ENCODE peak calls at places on chromosomes 3 and 15, in ten cellular contexts. M, L, A, G, D, U, C, B, N and J are unnamed samples.

GRCh38 chr3:140843656-140844055 is 98.0 kb upstream of the SLC25A36 start:
- DNase-seq in G (no peak), U (no peak), M (no peak), C (no peak), B (no peak), L (no peak), N (no peak), A (no peak), D (no peak), J (no peak)

GRCh38 chr3:42936157-42936981 is 30.4 kb downstream of the ZNF662 start:
- DNase-seq in U (no peak), C (no peak), D (no peak), L (no peak), B (no peak), N (no peak), A (peak), M (peak), G (no peak), J (peak)

GRCh38 chr3:126008219-126008618 is 39.2 kb downstream of the ROPN1B start:
- DNase-seq in G (no peak), M (no peak), L (no peak), A (no peak), N (no peak), D (no peak), B (no peak), U (no peak), C (no peak), J (no peak)

GRCh38 chr3:60160792-60161175 is 1090.5 kb downstream of the FHIT start:
- DNase-seq in N (no peak), C (no peak), D (no peak), B (no peak), L (no peak), G (no peak), M (no peak), U (no peak), A (no peak), J (no peak)

GRCh38 chr3:98968347-98968746 is 66.9 kb upstream of the DCBLD2 start:
- DNase-seq in D (no peak), G (no peak), L (no peak), A (no peak), C (no peak), U (no peak), N (no peak), M (no peak), B (no peak), J (no peak)

GRCh38 chr3:61535826-61536225 is 25.5 kb upstream of the PTPRG start:
- DNase-seq in B (no peak), D (no peak), N (no peak), M (no peak), A (no peak), L (no peak), U (no peak), G (no peak), C (no peak), J (no peak)

GRCh38 chr15:87896926-87897325 is 359.6 kb downstream of the NTRK3 start:
- DNase-seq in L (no peak), U (no peak), N (no peak), M (no peak), C (no peak), G (no peak), A (no peak), B (no peak), D (no peak), J (no peak)

GRCh38 chr3:49523756-49524747 is 30.2 kb upstream of the BSN start:
- DNase-seq in L (no peak), A (no peak), U (no peak), B (no peak), C (no peak), M (no peak), N (no peak), D (no peak), G (no peak), J (no peak)

GRCh38 chr3:17313746-17314145 is 428.7 kb downstream of the TBC1D5 start:
- DNase-seq in L (no peak), D (no peak), G (no peak), B (no peak), C (no peak), A (no peak), U (no peak), N (no peak), M (no peak), J (no peak)

GRCh38 chr3:6047016-6047415 is 813.9 kb upstream of the GRM7 start:
- DNase-seq in M (no peak), N (no peak), G (no peak), C (no peak), D (no peak), A (no peak), L (no peak), B (no peak), U (no peak), J (no peak)

GRCh38 chr3:128491071-128491899 is 1.7 kb downstream of the GATA2 start:
- DNase-seq in A (no peak), D (no peak), G (no peak), M (no peak), C (no peak), L (peak), B (no peak), U (no peak), N (no peak), J (no peak)

GRCh38 chr3:188092648-188093047 is 61.3 kb upstream of the LPP start:
- DNase-seq in M (no peak), B (no peak), G (no peak), U (no peak), D (no peak), C (no peak), N (no peak), L (no peak), A (no peak), J (peak)

GRCh38 chr3:195889843-195890407 is 18.4 kb downstream of the TNK2 start:
- DNase-seq in A (peak), B (no peak), G (no peak), L (no peak), M (no peak), D (no peak), N (no peak), C (no peak), U (no peak), J (no peak)

GRCh38 chr3:133804896-133805295 is 719 bp upstream of the SRPRB start:
- DNase-seq in L (peak), G (no peak), N (no peak), U (no peak), C (no peak), B (peak), A (no peak), D (no peak), M (no peak), J (no peak)

GRCh38 chr3:116103868-116104530 is 341.3 kb downstream of the LSAMP start:
- DNase-seq in U (no peak), D (no peak), G (no peak), A (no peak), M (no peak), B (no peak), N (no peak), C (no peak), L (no peak), J (no peak)

DNA sequence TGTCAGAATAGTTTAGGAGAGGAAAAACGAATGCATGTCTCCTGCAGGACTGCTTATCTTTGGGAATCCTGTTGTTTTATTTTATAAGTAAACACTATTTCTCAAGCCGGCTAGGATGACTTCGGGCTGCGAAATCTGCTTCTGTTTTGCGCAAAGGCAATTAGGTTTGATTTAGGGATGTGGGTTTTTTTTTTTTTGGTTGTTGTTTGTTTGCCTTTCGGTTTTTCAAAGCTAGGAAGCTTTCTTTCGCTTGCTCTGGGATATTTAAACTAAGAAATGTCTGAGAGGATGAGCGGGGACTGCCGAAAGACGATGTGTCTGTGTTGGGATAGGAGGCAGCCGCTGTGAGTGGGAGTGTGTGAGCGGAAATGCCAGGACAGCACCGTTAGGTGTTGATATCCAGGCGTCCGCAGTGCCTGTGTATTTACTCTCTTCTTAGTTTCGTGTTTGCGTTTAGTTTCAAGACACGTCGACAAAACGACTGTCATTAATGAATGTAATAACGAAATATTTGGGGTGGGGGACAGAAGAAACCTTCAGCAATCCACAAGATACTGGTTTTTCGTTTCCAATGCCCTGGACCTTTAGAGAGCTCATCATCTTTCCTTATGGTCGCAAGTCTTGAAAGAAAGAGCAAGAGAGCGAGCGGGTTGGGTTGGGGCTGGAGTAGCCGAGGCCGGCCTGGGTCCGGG is 620 bp downstream of the ISL2 start:
- DNase-seq in B (no peak), M (no peak), C (no peak), N (peak), L (peak), D (no peak), A (peak), G (no peak), U (peak), J (peak)
- H3K4me3 ChIP-seq in B (no peak), M (no peak), C (peak), N (peak), L (peak), D (no peak), A (peak), G (peak), U (peak), J (peak)

GRCh38 chr3:29346828-29347227 is 66.0 kb downstream of the RBMS3 start:
- DNase-seq in D (no peak), A (peak), N (no peak), C (no peak), L (no peak), G (no peak), U (no peak), B (no peak), M (peak), J (peak)

GRCh38 chr3:29348311-29348710 is 67.4 kb downstream of the RBMS3 start:
- DNase-seq in M (no peak), B (no peak), A (no peak), N (no peak), L (no peak), G (no peak), D (no peak), U (no peak), C (no peak), J (no peak)

GRCh38 chr3:29347412-29347811 is 66.5 kb downstream of the RBMS3 start:
- DNase-seq in N (no peak), D (no peak), B (no peak), M (no peak), G (no peak), L (no peak), C (no peak), A (no peak), U (no peak), J (no peak)

GRCh38 chr3:29345923-29346322 is 65.1 kb downstream of the RBMS3 start:
- DNase-seq in L (no peak), U (no peak), C (no peak), D (no peak), G (no peak), A (peak), M (no peak), N (no peak), B (no peak), J (no peak)

DNA sequence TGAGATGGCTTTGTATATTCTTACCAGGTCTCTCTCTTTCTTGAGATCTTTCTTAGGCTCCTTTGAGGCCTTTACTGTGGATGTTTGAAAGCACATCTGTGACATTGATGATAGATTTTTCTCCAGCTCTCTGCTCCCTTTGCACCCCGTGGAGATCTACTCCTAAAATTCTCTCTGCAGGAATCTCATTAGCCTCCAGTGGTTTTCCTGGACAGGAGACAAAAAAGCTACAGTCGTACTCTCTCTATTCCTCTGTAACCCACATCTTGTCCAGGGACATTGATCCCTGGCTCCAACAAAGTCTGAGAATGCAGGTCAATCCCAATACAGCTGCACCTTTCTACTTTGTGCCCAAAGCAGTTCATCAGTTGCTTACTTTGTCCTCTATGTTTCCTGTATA is 68.2 kb downstream of the RBMS3 start:
- DNase-seq in D (no peak), M (no peak), C (no peak), A (no peak), L (no peak), B (no peak), U (no peak), N (no peak), G (no peak), J (no peak)
- H2AFZ ChIP-seq in D (no peak), M (no peak), C (no peak), A (no peak), L (no peak), B (no peak), U (no peak), N (no peak), G (peak), J (no peak)

GRCh38 chr15:65029736-65030208 is 333 bp upstream of the MTFMT start:
- DNase-seq in G (no peak), D (no peak), L (no peak), A (no peak), U (no peak), B (no peak), M (no peak), C (no peak), N (no peak), J (no peak)
- H3K4me3 ChIP-seq in G (no peak), D (no peak), L (peak), A (peak), U (peak), B (peak), M (peak), C (peak), N (peak), J (peak)

DNA sequence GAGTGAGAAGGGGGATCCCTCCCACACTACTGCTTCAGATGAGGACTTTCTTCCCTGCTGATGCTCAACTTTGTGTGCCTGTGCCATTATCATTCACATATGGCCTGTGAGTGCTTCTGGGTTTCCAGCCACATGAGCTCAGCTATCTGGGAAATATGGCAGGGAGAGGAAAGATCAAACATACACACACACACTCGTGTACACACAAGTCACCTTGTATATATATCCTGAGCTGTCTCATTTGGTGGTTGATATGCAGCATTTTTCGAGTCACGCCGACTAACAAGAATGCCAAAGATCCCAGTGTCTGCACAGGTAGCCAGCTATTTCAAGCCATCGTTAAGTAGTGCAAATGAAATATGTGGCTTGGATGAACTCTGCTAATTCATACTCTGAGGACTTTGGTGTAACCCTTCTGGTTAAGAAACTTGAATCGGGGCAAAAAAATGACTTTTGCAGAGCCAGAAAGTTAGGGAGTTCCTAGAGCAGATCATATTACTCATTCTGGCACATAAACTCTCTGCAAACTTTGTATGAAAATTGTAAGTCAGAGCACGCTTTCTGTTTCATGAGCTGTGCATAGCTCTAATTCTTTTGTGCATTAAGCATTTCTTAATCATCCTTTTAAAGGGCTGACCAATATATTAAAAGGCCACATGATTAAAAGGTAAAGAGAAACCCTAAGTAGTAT is 24.9 kb upstream of the WNT5A start:
- DNase-seq in A (no peak), D (no peak), L (peak), N (no peak), C (no peak), G (no peak), B (no peak), M (peak), U (no peak), J (peak)
- H2AFZ ChIP-seq in A (no peak), D (no peak), L (peak), N (no peak), C (no peak), G (no peak), B (no peak), M (no peak), U (no peak), J (peak)

GRCh38 chr3:155870133-155870944 is at the start of gene GMPS:
- DNase-seq in G (peak), D (peak), C (peak), B (peak), U (peak), N (peak), A (peak), M (peak), L (peak), J (peak)
- H3K4me3 ChIP-seq in G (peak), D (peak), C (peak), B (peak), U (peak), N (peak), A (peak), M (peak), L (peak), J (peak)

GRCh38 chr3:193874512-193874911 is 261.4 kb upstream of the HES1 start:
- DNase-seq in U (no peak), D (no peak), B (no peak), C (no peak), A (no peak), N (no peak), M (no peak), G (no peak), L (no peak), J (no peak)

GRCh38 chr3:193873802-193874201 is 262.1 kb upstream of the HES1 start:
- DNase-seq in M (no peak), A (no peak), N (no peak), L (no peak), D (no peak), C (no peak), G (no peak), U (no peak), B (no peak), J (no peak)

GRCh38 chr3:193874997-193875593 is 260.9 kb upstream of the HES1 start:
- DNase-seq in N (no peak), A (no peak), G (no peak), U (no peak), D (no peak), M (no peak), L (no peak), C (no peak), B (no peak), J (no peak)

GRCh38 chr3:193878051-193878838 is 257.7 kb upstream of the HES1 start:
- DNase-seq in B (no peak), D (no peak), U (no peak), A (no peak), C (no peak), G (no peak), N (no peak), M (no peak), L (peak), J (no peak)

GRCh38 chr3:193875601-193876321 is 260.2 kb upstream of the HES1 start:
- DNase-seq in U (no peak), N (peak), C (no peak), B (no peak), M (no peak), D (no peak), G (no peak), L (no peak), A (no peak), J (no peak)
- H2AFZ ChIP-seq in U (no peak), N (no peak), C (peak), B (no peak), M (no peak), D (no peak), G (no peak), L (no peak), A (no peak), J (no peak)

GRCh38 chr3:32820430-32820829 is 2.6 kb downstream of the TRIM71 start:
- DNase-seq in A (no peak), G (no peak), L (no peak), U (no peak), B (no peak), C (no peak), N (no peak), M (no peak), D (no peak), J (no peak)

GRCh38 chr3:32819581-32820348 is 2.0 kb downstream of the TRIM71 start:
- DNase-seq in U (no peak), L (no peak), M (no peak), G (no peak), C (no peak), A (peak), B (no peak), D (no peak), N (no peak), J (no peak)

GRCh38 chr3:32820971-32821685 is 3.3 kb downstream of the TRIM71 start:
- DNase-seq in G (no peak), C (no peak), L (no peak), M (no peak), A (peak), N (no peak), U (no peak), B (no peak), D (no peak), J (no peak)

GRCh38 chr3:32822609-32823498 is 5.1 kb downstream of the TRIM71 start:
- DNase-seq in G (no peak), D (no peak), N (no peak), M (no peak), B (no peak), A (peak), C (no peak), L (no peak), U (no peak), J (no peak)

DNA sequence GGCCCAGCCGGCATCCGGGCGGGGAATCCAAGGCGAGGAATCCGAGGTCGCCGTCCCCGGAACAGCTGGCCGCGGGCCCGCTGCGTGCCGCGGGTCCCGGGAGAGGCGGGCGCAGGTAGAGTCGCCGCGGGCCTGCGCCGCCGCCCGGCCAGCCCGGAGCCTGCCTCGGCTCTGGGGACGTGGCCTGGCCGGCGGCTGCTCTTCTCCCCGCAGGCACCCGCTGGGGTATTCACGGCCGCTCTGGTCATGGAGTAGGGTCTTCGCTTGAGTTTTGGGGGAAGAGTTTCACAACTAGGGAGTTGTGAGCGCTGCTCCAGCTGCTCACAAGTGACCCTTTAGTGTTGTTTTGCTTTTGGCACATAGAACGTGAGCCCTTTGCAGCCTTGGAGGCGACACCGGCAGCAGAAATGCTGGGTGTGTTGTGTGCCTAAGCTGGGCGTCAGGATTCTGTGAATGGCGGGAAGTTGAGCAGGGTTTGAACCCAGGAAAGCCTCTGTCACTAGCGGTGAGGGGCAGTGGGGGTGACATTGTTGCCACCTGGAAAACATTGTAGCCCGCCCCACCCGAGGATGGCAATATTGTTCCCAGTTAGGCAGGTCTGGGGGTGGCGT is 4.0 kb downstream of the TRIM71 start:
- DNase-seq in A (peak), M (no peak), N (no peak), L (no peak), D (no peak), B (no peak), C (no peak), G (no peak), U (peak), J (no peak)
- H3K4me3 ChIP-seq in A (peak), M (no peak), N (peak), L (no peak), D (no peak), B (no peak), C (no peak), G (no peak), U (no peak), J (no peak)

GRCh38 chr15:65868546-65869126 is 655 bp upstream of the RAB11A start:
- DNase-seq in L (no peak), N (no peak), B (no peak), G (no peak), A (peak), M (no peak), U (peak), D (no peak), C (no peak), J (no peak)
- H2AFZ ChIP-seq in L (peak), N (no peak), B (peak), G (no peak), A (no peak), M (no peak), U (peak), D (peak), C (no peak), J (peak)